ENCODE peak calls at places on chromosomes 12 and 14, in nine cellular contexts. B is esophagus squamous epithelium; K is heart left ventricle; T is spleen; Y is CD8-positive, alpha-beta T cell; P is trophoblast cell; M is HCT116; E is aorta; H is mesenchymal stem cell. L is an unnamed sample. For H3K4me1, the result is how much of the 10 kb centered on the place peaks cover.

GRCh38 chr14:58109761-58110160 is 42.3 kb downstream of the ARMH4 start:
- DNase-seq in H (no peak), E (no peak), B (no peak), P (no peak), K (no peak), Y (no peak), T (no peak), M (no peak), L (no peak)

GRCh38 chr12:108380382-108380781 is 41.3 kb upstream of the CMKLR1 start:
- DNase-seq in P (no peak), H (no peak), E (no peak), Y (no peak), M (no peak), T (no peak), B (no peak), K (no peak), L (no peak)

GRCh38 chr12:108634225-108634795 is 616 bp upstream of the SELPLG start:
- DNase-seq in E (peak), B (no peak), M (no peak), H (no peak), T (peak), Y (peak), P (no peak), K (no peak), L (no peak)

GRCh38 chr12:124044809-124045321 is 71.8 kb downstream of the ZNF664 start:
- DNase-seq in E (no peak), H (no peak), P (no peak), T (no peak), B (no peak), M (no peak), K (no peak), Y (peak), L (no peak)

GRCh38 chr12:49706351-49707126 is 666 bp downstream of the FMNL3 start:
- DNase-seq in Y (peak), B (no peak), T (no peak), P (peak), M (no peak), E (peak), H (peak), K (peak), L (no peak)

GRCh38 chr14:104609666-104610065 is 5.1 kb upstream of the TMEM179 start:
- DNase-seq in M (no peak), P (no peak), E (no peak), B (no peak), Y (no peak), H (no peak), K (no peak), T (peak), L (no peak)

GRCh38 chr12:52335598-52336262 is 14.5 kb upstream of the KRT83 start:
- DNase-seq in P (no peak), M (no peak), K (no peak), B (no peak), Y (no peak), E (no peak), T (no peak), H (no peak), L (peak)

GRCh38 chr14:60812987-60813386 is 78.4 kb downstream of the MNAT1 start:
- DNase-seq in B (no peak), M (no peak), E (peak), K (no peak), T (no peak), H (no peak), Y (no peak), P (no peak), L (no peak)

GRCh38 chr12:89960607-89961394 is 252.2 kb upstream of the ATP2B1 start:
- DNase-seq in B (no peak), M (no peak), H (no peak), P (peak), Y (no peak), T (no peak), K (no peak), E (no peak), L (peak)

GRCh38 chr14:49977126-49977841 is 84.4 kb downstream of the ARF6 start:
- DNase-seq in E (no peak), M (no peak), B (no peak), Y (peak), K (no peak), H (no peak), T (no peak), P (no peak), L (peak)

GRCh38 chr12:66196806-66197205 is 7.8 kb downstream of the IRAK3 start:
- DNase-seq in T (no peak), Y (no peak), K (no peak), P (no peak), B (no peak), H (no peak), E (no peak), M (no peak), L (no peak)

GRCh38 chr12:120100630-120101029 is 15.9 kb downstream of the RAB35 start:
- DNase-seq in Y (no peak), E (peak), B (no peak), M (no peak), K (peak), T (no peak), H (no peak), P (no peak), L (no peak)

GRCh38 chr14:94372021-94372605 is 16.3 kb downstream of the SERPINA1 start:
- DNase-seq in E (peak), Y (no peak), P (no peak), M (no peak), B (no peak), H (no peak), K (no peak), T (no peak), L (no peak)

GRCh38 chr12:120598674-120599463 is 17.7 kb upstream of the POP5 start:
- DNase-seq in P (peak), K (no peak), H (peak), M (no peak), E (no peak), B (no peak), Y (no peak), T (peak), L (peak)

DNA sequence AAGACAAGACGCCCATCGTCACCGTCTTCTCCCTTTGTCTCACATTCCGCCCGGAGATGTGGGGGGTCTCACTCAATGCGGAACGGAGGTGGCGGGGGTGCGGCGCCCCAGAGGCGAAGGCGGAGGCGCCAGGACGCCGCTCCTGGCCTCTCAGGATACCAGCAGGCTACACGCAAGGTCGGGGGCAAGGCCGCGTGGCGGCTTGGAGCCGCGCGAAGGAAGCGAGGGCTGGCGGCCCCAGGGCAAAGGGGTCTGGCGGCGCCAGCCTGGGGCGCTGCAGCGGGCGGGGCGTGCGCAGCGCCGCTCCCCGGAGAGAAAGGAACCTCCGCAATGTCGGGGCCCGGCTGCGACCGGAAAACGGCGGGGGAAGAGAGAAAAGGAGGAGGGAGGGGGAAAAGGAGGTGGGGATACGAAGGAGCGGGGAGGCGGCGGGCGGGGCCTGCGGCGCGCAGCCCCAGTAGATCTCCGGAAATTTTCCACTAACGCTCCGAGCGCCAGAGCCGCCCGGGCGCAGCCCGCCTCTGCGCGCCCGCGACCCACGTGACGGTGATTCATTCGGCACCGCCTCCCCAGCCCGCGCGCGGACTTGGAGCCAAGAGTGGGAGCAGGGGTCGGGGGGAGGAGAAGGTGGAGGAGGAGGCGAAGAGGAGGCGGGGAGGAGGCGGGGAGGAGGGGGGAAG is 10.5 kb upstream of the SLC38A2 start:
- DNase-seq in H (peak), B (peak), M (peak), Y (peak), P (peak), K (peak), E (peak), T (peak), L (peak)
- H3K4me3 ChIP-seq in H (peak), B (peak), M (peak), Y (peak), P (peak), K (peak), E (peak), T (peak), L (peak)

GRCh38 chr14:65428691-65429090 is 16.2 kb downstream of the FUT8 start:
- DNase-seq in T (no peak), H (no peak), K (no peak), B (no peak), M (no peak), Y (no peak), E (no peak), P (no peak), L (no peak)
- H3K4me1 ChIP-seq in T (under half), H (under half), K (under half), B (under half), M (under half), Y (under half), E (under half), P (under half), L (under half)

DNA sequence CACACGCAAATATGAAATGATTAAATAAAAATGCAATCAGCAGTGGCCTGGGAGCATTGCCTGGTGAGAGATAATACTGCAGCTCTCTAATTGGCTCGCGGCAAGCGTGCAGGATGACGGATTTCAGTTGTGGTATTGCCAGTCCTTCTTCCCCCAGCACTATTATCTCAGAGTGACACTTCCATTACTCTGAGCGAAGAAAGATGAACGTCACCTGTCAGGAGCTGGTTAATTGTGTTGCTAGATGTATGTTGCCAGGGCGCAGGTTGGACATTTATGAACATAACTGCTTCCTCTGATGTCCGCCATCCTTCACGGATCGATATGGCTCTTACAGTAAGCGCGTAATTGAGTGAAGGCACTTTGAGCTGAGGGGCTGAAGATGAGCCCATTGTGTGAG is 374.9 kb downstream of the PDZRN4 start:
- DNase-seq in H (no peak), Y (no peak), T (no peak), E (no peak), P (no peak), M (no peak), K (no peak), B (no peak), L (no peak)
- H3K4me3 ChIP-seq in H (no peak), Y (no peak), T (no peak), E (no peak), P (no peak), M (no peak), K (no peak), B (no peak), L (no peak)

GRCh38 chr12:76755829-76756379 is 8.0 kb upstream of the ZDHHC17 start:
- DNase-seq in K (no peak), E (no peak), H (no peak), T (no peak), Y (no peak), P (peak), M (no peak), B (no peak), L (no peak)
- H3K4me1 ChIP-seq in K (under half), E (under half), H (under half), T (under half), Y (under half), P (under half), M (under half), B (under half), L (under half)

DNA sequence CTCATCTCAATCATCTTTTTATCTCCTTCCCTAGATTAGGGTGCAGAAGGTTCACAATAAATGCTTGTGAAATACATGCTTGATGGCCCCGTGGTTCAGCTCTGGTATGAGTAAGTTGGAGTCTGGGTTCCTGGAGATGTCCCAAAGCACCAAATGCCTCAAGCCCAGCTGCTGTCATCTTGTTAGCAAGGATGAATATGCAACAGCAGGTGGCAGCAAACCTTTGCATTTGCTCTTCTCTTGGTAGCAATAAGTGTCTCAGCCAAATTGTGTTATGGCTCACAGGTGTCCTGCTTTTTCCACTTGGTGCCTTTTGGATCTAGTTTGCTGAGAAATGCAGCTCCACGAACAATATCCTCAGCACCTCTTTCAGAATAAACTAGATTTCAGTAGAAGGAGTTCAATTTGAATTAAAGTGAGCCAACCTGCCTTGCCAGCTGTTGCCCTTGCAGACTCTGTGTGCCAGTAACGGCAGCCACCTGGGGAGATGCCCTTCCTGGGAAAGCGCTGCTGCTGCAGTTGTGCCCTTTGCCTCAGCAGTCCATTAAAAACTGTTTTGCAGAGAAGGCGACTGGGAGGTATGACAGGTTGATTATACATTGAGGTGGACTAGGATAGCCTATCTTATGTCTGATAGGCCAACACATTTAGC is 417.3 kb downstream of the SNAPC1 start:
- DNase-seq in K (no peak), E (no peak), H (peak), B (no peak), P (peak), M (peak), Y (no peak), T (no peak), L (peak)
- H3K4me3 ChIP-seq in K (no peak), E (no peak), H (no peak), B (no peak), P (no peak), M (no peak), Y (no peak), T (no peak), L (no peak)

GRCh38 chr14:100071545-100071944 is 6.3 kb downstream of the EVL start:
- DNase-seq in P (no peak), K (no peak), E (no peak), M (no peak), H (no peak), Y (peak), T (no peak), B (no peak), L (no peak)
- H3K4me1 ChIP-seq in P (under half), K (under half), E (under half), M (under half), H (under half), Y (half or more), T (half or more), B (under half), L (under half)

DNA sequence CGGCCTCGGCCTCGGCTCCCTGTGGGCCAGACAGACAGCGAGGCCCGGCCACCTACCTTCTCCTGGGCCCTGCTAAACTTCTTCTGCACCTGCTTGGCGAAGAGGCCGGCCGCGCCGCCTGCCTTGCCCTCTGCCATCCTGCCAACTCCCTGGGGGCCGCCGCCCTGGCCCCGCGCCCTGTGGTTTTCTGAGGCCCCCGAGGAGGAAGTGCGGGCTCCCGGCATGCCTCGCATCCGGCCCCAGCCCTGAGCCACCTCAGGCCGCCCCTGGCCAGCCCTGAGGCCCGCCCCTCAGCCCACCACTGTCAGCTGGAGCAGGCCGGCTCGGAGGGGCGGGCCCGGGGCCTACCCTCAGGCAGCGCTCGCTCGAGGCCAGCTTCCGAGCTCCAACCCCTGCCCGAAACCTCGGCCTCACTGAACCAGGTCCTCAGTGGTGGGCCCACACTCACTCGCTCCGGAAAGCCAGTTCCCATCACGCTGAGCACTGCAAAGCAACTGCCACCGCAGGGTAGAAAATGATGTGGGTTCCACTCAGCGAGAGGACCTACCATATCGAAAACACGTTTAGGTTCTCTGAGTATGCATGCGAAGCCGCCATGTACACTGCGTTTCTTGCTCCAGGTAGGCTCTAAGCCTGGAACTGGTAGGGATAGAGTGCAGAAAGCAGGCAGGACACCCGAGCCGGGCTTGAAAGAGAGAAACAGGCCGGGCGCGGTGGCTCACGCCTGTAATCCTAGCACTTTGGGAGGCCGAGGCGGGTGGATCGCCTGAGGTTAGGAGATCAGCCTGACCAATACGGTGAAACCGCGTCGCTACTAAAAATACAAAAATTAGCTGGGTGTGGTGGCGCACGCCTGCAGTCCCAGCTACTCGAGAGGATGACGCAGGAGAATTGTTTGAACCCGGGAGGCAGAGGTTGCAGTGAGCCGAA is at the start of gene BIN2:
- DNase-seq in K (peak), P (peak), M (no peak), E (peak), H (no peak), Y (peak), T (peak), B (no peak), L (peak)
- H3K4me3 ChIP-seq in K (peak), P (no peak), M (no peak), E (no peak), H (no peak), Y (peak), T (peak), B (peak), L (peak)

GRCh38 chr12:59699408-59700144 is 103.7 kb downstream of the SLC16A7 start:
- DNase-seq in K (no peak), P (peak), H (peak), T (no peak), M (no peak), E (no peak), Y (no peak), B (no peak), L (no peak)

GRCh38 chr12:59700145-59700435 is 104.3 kb downstream of the SLC16A7 start:
- DNase-seq in T (no peak), Y (no peak), P (no peak), B (no peak), M (no peak), K (no peak), H (no peak), E (no peak), L (no peak)

GRCh38 chr12:59698599-59698998 is 102.8 kb downstream of the SLC16A7 start:
- DNase-seq in B (no peak), H (peak), E (no peak), K (no peak), Y (no peak), T (no peak), M (no peak), P (peak), L (no peak)

GRCh38 chr12:59689776-59690175 is 93.9 kb downstream of the SLC16A7 start:
- DNase-seq in P (peak), H (peak), E (no peak), T (no peak), M (no peak), K (no peak), Y (no peak), B (no peak), L (no peak)

DNA sequence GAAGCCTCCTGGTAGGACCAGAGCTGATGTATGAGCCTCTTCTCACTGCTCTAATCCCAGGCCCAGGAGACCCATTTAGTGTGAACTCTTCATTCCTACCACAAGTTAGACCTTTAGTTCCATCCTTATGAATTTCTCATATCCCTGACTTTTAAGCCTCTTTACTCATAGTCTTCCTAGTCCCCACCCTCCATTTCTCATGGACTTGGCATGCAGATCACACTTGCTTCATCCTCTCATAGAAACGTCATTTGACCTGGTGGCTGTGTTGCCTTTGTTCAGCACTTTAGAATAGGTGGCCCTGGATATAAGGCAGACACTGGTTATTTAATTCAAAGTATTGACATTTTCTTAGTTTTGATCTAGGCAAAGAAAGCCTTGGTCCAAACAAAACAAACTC is 99.5 kb downstream of the SLC16A7 start:
- DNase-seq in B (no peak), P (peak), Y (no peak), E (no peak), H (no peak), T (no peak), M (no peak), K (no peak), L (no peak)
- H3K4me1 ChIP-seq in B (under half), P (under half), Y (under half), E (under half), H (under half), T (under half), M (under half), K (under half), L (under half)

GRCh38 chr12:125185311-125185739 is 120.1 kb downstream of the AACS start:
- DNase-seq in M (no peak), H (no peak), K (no peak), P (no peak), B (no peak), Y (no peak), E (no peak), T (no peak), L (no peak)
- H3K4me3 ChIP-seq in M (no peak), H (peak), K (no peak), P (peak), B (no peak), Y (no peak), E (no peak), T (no peak), L (no peak)

L was measured in small intestine.